ENCODE peak calls at places on chromosome X, in nine cellular contexts. T is BJ, K is PC-3, B is suprapubic skin, D is WERI-Rb-1, A is SK-N-SH, G is fibroblast of mammary gland, M is A549, N is Calu3. O is an unnamed sample.

GRCh38 chrX:34562006-34562405 is 95.1 kb downstream of the TMEM47 start:
- DNase-seq in K (no peak), A (no peak), D (no peak), T (no peak), M (no peak), N (no peak), B (no peak), G (no peak), O (no peak)

GRCh38 chrX:13717697-13718483 is 16.5 kb downstream of the TRAPPC2 start:
- DNase-seq in B (no peak), K (no peak), T (no peak), M (no peak), N (no peak), A (no peak), G (peak), D (no peak), O (no peak)

GRCh38 chrX:118520206-118520857 is 24.7 kb downstream of the DOCK11 start:
- DNase-seq in K (peak), B (no peak), N (no peak), A (no peak), M (no peak), D (no peak), T (no peak), G (peak), O (no peak)

GRCh38 chrX:103310592-103311400 is at the start of gene BEX2:
- DNase-seq in N (peak), B (peak), K (peak), G (peak), M (peak), A (peak), T (no peak), D (peak), O (peak)

GRCh38 chrX:74458738-74459137 is 37.4 kb downstream of the SLC16A2 start:
- DNase-seq in M (peak), G (peak), D (no peak), N (no peak), B (no peak), T (peak), A (no peak), K (peak), O (no peak)

GRCh38 chrX:139831689-139832456 is 101.0 kb downstream of the ATP11C start:
- DNase-seq in K (peak), N (no peak), D (no peak), G (peak), M (peak), B (no peak), A (no peak), T (no peak), O (no peak)

GRCh38 chrX:67555578-67556203 is 11.9 kb downstream of the AR start:
- DNase-seq in T (no peak), K (peak), D (peak), N (peak), G (peak), A (peak), M (peak), B (no peak), O (no peak)

GRCh38 chrX:107135965-107136307 is 17.3 kb upstream of the RBM41 start:
- DNase-seq in B (no peak), K (no peak), M (no peak), T (no peak), A (no peak), N (no peak), G (no peak), D (no peak), O (no peak)

GRCh38 chrX:46573896-46574336 is 351 bp downstream of the CHST7 start:
- DNase-seq in A (peak), M (peak), N (peak), G (peak), T (no peak), B (peak), D (peak), K (peak), O (peak)

GRCh38 chrX:18707442-18708049 is at the start of gene PPEF1:
- DNase-seq in D (peak), K (no peak), M (no peak), A (peak), N (no peak), B (no peak), G (no peak), T (no peak), O (no peak)

GRCh38 chrX:54786972-54787371 is 11.1 kb downstream of the ITIH6 start:
- DNase-seq in G (no peak), N (peak), K (peak), B (no peak), M (peak), T (no peak), D (peak), A (no peak), O (no peak)

GRCh38 chrX:112653017-112653416 is 26.7 kb downstream of the LHFPL1 start:
- DNase-seq in B (no peak), D (no peak), N (no peak), T (no peak), K (no peak), A (no peak), M (no peak), G (no peak), O (no peak)

GRCh38 chrX:2159393-2159792 is 341.4 kb downstream of the DHRSX start:
- DNase-seq in K (no peak), A (no peak), D (no peak), B (no peak), G (no peak), M (no peak), N (no peak), T (no peak), O (no peak)

GRCh38 chrX:9983463-9983862 is 16.3 kb downstream of the CLDN34 start:
- DNase-seq in A (no peak), D (no peak), T (no peak), N (no peak), G (no peak), M (no peak), K (no peak), B (no peak), O (no peak)

GRCh38 chrX:129980540-129981206 is 1.8 kb upstream of the BCORL1 start:
- DNase-seq in A (peak), B (peak), D (peak), T (no peak), G (no peak), N (peak), K (peak), M (peak), O (no peak)

GRCh38 chrX:148574247-148574973 is 74.0 kb downstream of the AFF2 start:
- DNase-seq in B (no peak), D (no peak), K (no peak), M (no peak), N (no peak), A (no peak), G (no peak), T (no peak), O (no peak)

GRCh38 chrX:56813318-56813837 is 84.3 kb downstream of the NBDY start:
- DNase-seq in M (no peak), D (no peak), K (no peak), A (no peak), B (peak), N (no peak), T (no peak), G (peak), O (peak)

GRCh38 chrX:47311857-47312774 is 58.3 kb upstream of the ZNF157 start:
- DNase-seq in B (no peak), T (peak), G (peak), M (peak), N (peak), D (peak), K (peak), A (peak), O (peak)

GRCh38 chrX:47643926-47644325 is 6.4 kb downstream of the ELK1 start:
- DNase-seq in B (no peak), T (no peak), N (no peak), K (peak), M (peak), G (peak), D (no peak), A (no peak), O (no peak)

DNA sequence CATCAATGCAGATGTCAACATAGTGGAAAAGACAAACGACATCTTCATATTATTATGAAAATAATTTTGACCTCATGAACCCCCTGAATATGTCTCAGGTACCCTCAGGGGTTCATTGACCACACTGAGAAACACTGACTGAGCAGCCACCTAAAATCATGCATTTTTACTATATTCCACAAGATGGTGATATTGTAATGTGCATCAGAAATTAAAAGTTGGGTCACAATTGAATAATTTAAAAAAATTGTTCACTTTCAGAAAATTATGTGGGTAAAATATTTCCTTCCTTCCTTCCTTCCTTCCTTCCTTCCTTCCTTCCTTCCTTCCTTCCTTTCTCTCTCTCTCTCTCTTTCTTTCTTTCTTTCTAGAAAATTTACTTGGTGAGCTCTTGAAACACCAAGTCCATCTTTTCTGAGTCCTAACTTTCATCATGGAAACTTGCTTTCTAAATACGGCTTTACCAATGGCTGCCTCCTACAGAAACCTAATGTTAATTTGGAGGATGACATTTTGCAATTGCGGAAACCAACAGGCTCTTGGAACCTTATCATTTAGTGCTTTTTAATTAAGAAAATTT is 103.6 kb downstream of the RTL3 start:
- DNase-seq in D (no peak), M (no peak), T (no peak), N (no peak), B (no peak), K (peak), G (peak), A (no peak), O (no peak)
- TF ChIP-seq CTCF in D (no peak), M (peak), T (peak), N (no peak), B (no peak), K (peak), G (peak), A (peak), O (peak)

DNA sequence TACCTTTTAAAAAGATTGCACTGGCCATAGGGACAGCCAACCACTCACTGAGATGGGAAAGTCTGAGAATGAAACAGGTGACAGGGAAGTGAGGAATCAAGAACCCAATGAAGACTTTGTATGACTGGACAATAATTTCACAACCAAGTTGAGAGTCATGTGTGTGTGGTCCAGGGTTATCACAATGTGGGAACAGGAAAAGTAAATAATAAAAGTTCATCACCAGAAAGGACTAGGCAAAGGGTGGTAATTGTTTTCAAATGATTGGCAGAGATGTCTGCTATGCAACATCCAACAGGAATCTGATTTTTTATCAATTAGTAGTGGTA is 129.3 kb downstream of the AMELX start:
- DNase-seq in B (no peak), K (no peak), M (no peak), D (no peak), T (no peak), G (no peak), N (no peak), A (no peak), O (no peak)
- TF ChIP-seq CTCF in B (no peak), K (no peak), M (no peak), D (no peak), T (no peak), G (no peak), N (no peak), A (no peak), O (no peak)

GRCh38 chrX:101097546-101098453 is at the start of gene CENPI:
- DNase-seq in G (peak), N (peak), B (peak), T (peak), M (peak), A (peak), D (peak), K (peak), O (peak)
- TF ChIP-seq CTCF in G (no peak), N (no peak), B (no peak), T (no peak), M (no peak), A (no peak), D (no peak), K (no peak), O (no peak)

GRCh38 chrX:8731579-8732395 is at the start of gene ANOS1:
- DNase-seq in G (no peak), K (peak), M (peak), N (peak), A (peak), T (no peak), D (peak), B (no peak), O (no peak)
- TF ChIP-seq CTCF in G (no peak), K (no peak), M (no peak), N (no peak), A (no peak), T (no peak), D (peak), B (no peak), O (no peak)

GRCh38 chrX:39782276-39782675 is 315.5 kb downstream of the BCOR start:
- DNase-seq in B (no peak), N (no peak), G (no peak), M (no peak), D (no peak), K (no peak), A (no peak), T (no peak), O (no peak)
- TF ChIP-seq CTCF in B (no peak), N (no peak), G (no peak), M (no peak), D (no peak), K (no peak), A (no peak), T (no peak), O (no peak)

DNA sequence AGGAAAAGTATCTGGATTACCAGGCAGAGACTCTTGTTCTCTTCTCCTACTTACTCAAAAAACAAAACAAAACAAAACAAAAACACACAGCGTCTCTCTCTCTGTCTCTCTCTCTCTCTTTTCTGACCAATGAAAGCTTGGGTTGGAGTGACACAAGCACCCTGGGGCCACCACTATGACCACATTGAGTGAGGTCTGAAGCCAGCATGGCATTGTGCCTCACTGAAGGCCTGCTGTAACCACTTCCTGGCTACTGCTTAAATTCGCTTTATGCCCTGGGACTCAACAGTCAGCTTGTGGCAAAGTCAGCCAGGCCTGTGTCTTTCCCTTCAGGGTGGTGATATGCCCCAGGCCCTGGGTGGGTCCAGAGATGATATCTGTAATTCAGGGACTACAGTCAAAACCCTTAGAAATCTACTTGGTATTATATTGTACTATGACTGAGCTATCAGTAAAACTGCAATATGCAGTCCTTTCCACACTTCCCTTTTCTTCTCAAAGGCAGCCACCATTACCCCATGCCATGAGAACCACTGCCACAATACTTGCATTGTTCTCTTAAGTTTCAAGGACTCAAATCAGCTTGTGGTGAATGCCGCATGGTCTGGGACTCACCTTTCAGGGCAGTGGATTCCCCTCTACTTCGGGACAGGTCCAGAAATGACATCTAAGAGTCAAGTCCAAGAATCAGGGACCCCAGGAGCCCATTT is 606.8 kb upstream of the KLHL4 start:
- DNase-seq in N (no peak), T (no peak), K (no peak), G (no peak), B (no peak), A (no peak), D (no peak), M (no peak), O (no peak)
- TF ChIP-seq CTCF in N (no peak), T (no peak), K (no peak), G (no peak), B (no peak), A (no peak), D (no peak), M (no peak), O (no peak)

GRCh38 chrX:43940811-43941210 is 32.4 kb downstream of the NDP start:
- DNase-seq in N (peak), M (peak), G (peak), D (no peak), A (no peak), T (no peak), B (no peak), K (peak), O (no peak)

GRCh38 chrX:43939187-43939926 is 33.8 kb downstream of the NDP start:
- DNase-seq in K (peak), G (peak), B (no peak), D (no peak), A (no peak), N (no peak), M (peak), T (no peak), O (no peak)
- TF ChIP-seq CTCF in K (peak), G (no peak), B (no peak), D (no peak), A (peak), N (no peak), M (peak), T (no peak), O (no peak)

GRCh38 chrX:153412746-153413720 is 1.8 kb downstream of the ZFP92 start:
- DNase-seq in K (no peak), N (no peak), B (no peak), A (peak), M (peak), D (no peak), G (no peak), T (no peak), O (no peak)
- TF ChIP-seq CTCF in K (peak), N (no peak), B (no peak), A (peak), M (peak), D (peak), G (no peak), T (peak), O (no peak)

DNA sequence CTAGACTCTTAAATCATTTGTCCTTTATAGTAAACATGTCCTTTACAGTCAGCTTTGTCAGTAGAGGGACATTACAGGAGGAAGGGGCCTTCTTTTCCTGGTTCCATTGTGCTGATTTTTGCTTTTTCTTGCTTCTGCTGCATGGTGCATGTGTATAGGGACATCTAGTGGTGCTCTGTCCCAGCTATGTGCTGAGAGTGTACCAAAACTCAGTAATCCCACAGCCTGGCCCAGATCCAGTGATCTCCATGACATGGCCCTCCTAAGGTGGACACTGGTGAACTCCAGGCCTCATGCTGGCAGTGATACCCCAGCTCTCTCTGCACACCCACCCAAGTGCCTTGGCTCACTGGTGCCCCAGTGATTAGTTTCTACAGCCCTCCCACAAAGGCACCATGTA is 45.2 kb downstream of the MAGEB17 start:
- DNase-seq in G (peak), A (peak), B (no peak), M (peak), N (peak), T (no peak), D (no peak), K (peak), O (no peak)
- TF ChIP-seq CTCF in G (peak), A (peak), B (no peak), M (peak), N (no peak), T (peak), D (peak), K (peak), O (peak)

DNA sequence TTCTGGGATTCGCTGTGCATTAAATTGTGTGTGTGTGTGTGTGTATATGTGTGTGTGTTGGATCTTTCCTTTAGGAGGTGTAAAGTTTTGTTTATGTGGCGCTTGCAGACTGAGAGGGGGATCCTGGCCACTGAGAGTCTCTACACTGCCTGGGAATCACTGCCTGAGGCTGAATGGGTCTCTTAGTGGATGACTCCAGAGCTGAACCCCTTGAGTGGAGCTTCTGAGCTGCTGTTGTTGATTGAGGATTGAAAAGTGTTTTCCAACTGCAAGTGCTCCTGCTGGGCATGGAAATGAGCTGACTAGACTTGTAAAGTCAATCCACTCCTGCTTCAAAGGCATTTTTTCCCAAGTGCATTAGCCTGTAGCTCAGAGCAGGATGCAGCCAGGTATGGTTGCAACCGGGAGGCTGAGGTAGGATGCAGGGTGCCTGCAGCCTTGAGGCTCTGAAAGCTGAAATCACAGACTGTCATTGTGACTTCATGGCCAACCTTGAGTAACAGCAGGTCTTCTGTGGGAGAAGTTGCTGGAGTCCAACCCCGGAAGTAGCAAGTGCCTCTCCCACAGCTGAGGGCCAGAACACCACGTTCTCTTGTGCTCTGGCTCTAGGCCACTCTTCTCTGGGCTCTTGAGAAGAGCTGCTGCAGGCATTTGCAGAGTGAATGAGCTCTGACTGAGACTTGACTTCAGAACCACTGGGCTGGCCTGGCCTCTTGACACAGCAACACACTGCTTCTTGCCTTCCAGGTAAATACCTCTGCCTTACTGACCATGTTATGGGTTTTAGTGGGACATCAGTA is at the start of gene TBX22:
- DNase-seq in M (no peak), T (no peak), B (no peak), N (no peak), D (no peak), K (no peak), G (no peak), A (no peak), O (no peak)
- TF ChIP-seq CTCF in M (no peak), T (no peak), B (no peak), N (no peak), D (no peak), K (no peak), G (no peak), A (no peak), O (no peak)